ENCODE peak calls at places on chromosomes 11 and 22, in six cellular contexts. C is caudate nucleus; H is posterior cingulate gyrus; Q is stimulated activated CD4-positive, alpha-beta T cell treated with anti-CD3 and anti-CD28 coated beads, Interleukin-12 subunit alpha, Interleukin-12 subunit beta, amount 100 ng/mL, for 48 hours; S is body of pancreas; W is amygdala. B is an unnamed sample.
A peak's percentile ranks its signal among the peaks of the same experiment; 100 is the strongest.

GRCh38 chr11:83816572-83817187 is 530.5 kb upstream of the CCDC90B start:
- DNase-seq in Q (no peak), S (no peak), C (no peak), W (no peak), H (no peak), B (no peak)

GRCh38 chr22:48423481-48423901 is 1404.2 kb downstream of the BRD1 start:
- DNase-seq in S (no peak), C (no peak), Q (no peak), H (no peak), W (no peak), B (no peak)

GRCh38 chr22:43078522-43078921 is 10.7 kb downstream of the TTLL1 start:
- DNase-seq in Q (no peak), C (no peak), S (no peak), H (no peak), W (no peak), B (no peak)

GRCh38 chr11:58580311-58580710 is 1.4 kb downstream of the ZFP91 start:
- DNase-seq in S (no peak), Q (no peak), C (no peak), W (no peak), H (no peak), B (no peak)

GRCh38 chr11:17852246-17852645 is 117.7 kb downstream of the KCNC1 start:
- DNase-seq in H (no peak), Q (no peak), C (no peak), W (no peak), S (no peak), B (no peak)

GRCh38 chr11:66230978-66231377 is 37.5 kb upstream of the RAB1B start:
- DNase-seq in C (no peak), S (no peak), W (no peak), Q (no peak), H (no peak), B (no peak)

GRCh38 chr11:6443269-6444003 is 2.6 kb upstream of the HPX start:
- DNase-seq in C (peak; percentile 4), W (peak; percentile 24), S (peak; percentile 66), H (peak; percentile 68), Q (peak; percentile 51), B (peak; percentile 51)

GRCh38 chr11:73323464-73323863 is 15.4 kb downstream of the ARHGEF17 start:
- DNase-seq in W (no peak), S (peak; percentile 46), Q (no peak), C (no peak), H (peak; percentile 57), B (peak; percentile 76)

GRCh38 chr11:78651923-78652602 is 77.4 kb upstream of the NARS2 start:
- DNase-seq in Q (peak; percentile 38), H (no peak), W (no peak), S (no peak), C (no peak), B (peak; percentile 41)

GRCh38 chr11:116219171-116219635 is 553.6 kb downstream of the BUD13 start:
- DNase-seq in H (no peak), W (peak; percentile 19), C (no peak), Q (no peak), S (peak; percentile 37), B (peak; percentile 30)

GRCh38 chr11:61298663-61299244 is 3.6 kb upstream of the VWCE start:
- DNase-seq in S (peak; percentile 28), H (no peak), W (no peak), Q (no peak), C (no peak), B (no peak)

GRCh38 chr22:30217698-30218565 is 28.6 kb downstream of the LIF start:
- DNase-seq in W (no peak), Q (no peak), S (no peak), H (no peak), C (no peak), B (peak; percentile 19)

GRCh38 chr11:63802637-63803414 is 10.4 kb upstream of the SPINDOC start:
- DNase-seq in W (no peak), S (no peak), C (no peak), H (no peak), Q (no peak), B (no peak)

GRCh38 chr11:2015044-2015443 is 17.4 kb upstream of the H19 start:
- DNase-seq in Q (no peak), C (no peak), S (no peak), H (no peak), W (no peak), B (no peak)

GRCh38 chr11:68457214-68457897 is 3.2 kb upstream of the PPP6R3 start:
- DNase-seq in C (no peak), H (no peak), Q (no peak), W (no peak), S (no peak), B (no peak)

GRCh38 chr11:71988050-71988449 is 10.7 kb upstream of the IL18BP start:
- DNase-seq in S (no peak), Q (no peak), W (no peak), H (no peak), C (no peak), B (peak; percentile 6)

GRCh38 chr22:30856699-30857098 is 111.9 kb downstream of the MORC2 start:
- DNase-seq in S (no peak), Q (no peak), C (no peak), W (no peak), H (no peak), B (no peak)

GRCh38 chr22:50293441-50294318 is 13.8 kb downstream of the PLXNB2 start:
- DNase-seq in C (no peak), W (no peak), Q (no peak), S (peak; percentile 71), H (no peak), B (peak; percentile 92)

GRCh38 chr22:39452740-39453040 is 4.1 kb upstream of the MGAT3 start:
- DNase-seq in C (no peak), Q (no peak), H (no peak), W (no peak), S (no peak), B (no peak)

GRCh38 chr11:47946682-47947575 is 33.4 kb upstream of the PTPRJ start:
- DNase-seq in Q (peak; percentile 18), W (no peak), S (peak; percentile 71), H (no peak), C (no peak), B (peak; percentile 95)

GRCh38 chr11:32008879-32009548 is 81.9 kb upstream of the RCN1 start:
- DNase-seq in C (no peak), H (no peak), S (no peak), Q (no peak), W (no peak), B (no peak)

GRCh38 chr11:17145972-17146371 is 61.8 kb downstream of the PIK3C2A start:
- DNase-seq in S (no peak), H (no peak), C (no peak), Q (no peak), W (no peak), B (no peak)

GRCh38 chr22:24337894-24338645 is 67.4 kb downstream of the SPECC1L start:
- DNase-seq in W (no peak), Q (no peak), S (no peak), C (no peak), H (no peak), B (peak; percentile 17)